ENCODE peak calls at places on chromosome 1, in ten cellular contexts. W, Y, C, T, M, F, I, L, U and A are unnamed samples.

GRCh38 chr1:9440261-9440660 is 99.0 kb upstream of the SLC25A33 start:
- DNase-seq in W (no peak), Y (no peak), C (no peak), T (no peak), M (no peak), F (no peak), I (no peak), L (no peak), U (no peak), A (no peak)

GRCh38 chr1:28236656-28237331 is 870 bp downstream of the ATP5IF1 start:
- DNase-seq in W (no peak), Y (no peak), C (no peak), T (no peak), M (no peak), F (no peak), I (no peak), L (no peak), U (peak), A (no peak)

GRCh38 chr1:154714638-154715037 is 106.7 kb upstream of the ADAR start:
- DNase-seq in W (no peak), Y (no peak), C (no peak), T (peak), M (no peak), F (peak), I (peak), L (peak), U (peak), A (peak)

GRCh38 chr1:3483801-3484444 is 29.5 kb downstream of the ARHGEF16 start:
- DNase-seq in W (no peak), Y (no peak), C (no peak), T (no peak), M (no peak), F (peak), I (no peak), L (peak), U (peak), A (peak)

GRCh38 chr1:83017701-83018100 is 981.2 kb downstream of the TTLL7 start:
- DNase-seq in W (no peak), Y (no peak), C (no peak), T (no peak), M (no peak), F (no peak), I (no peak), L (no peak), U (no peak), A (no peak)

GRCh38 chr1:150110066-150110465 is 39.6 kb upstream of the PLEKHO1 start:
- DNase-seq in W (no peak), Y (no peak), C (no peak), T (no peak), M (no peak), F (no peak), I (no peak), L (no peak), U (no peak), A (no peak)

GRCh38 chr1:181676269-181676668 is 193.0 kb downstream of the CACNA1E start:
- DNase-seq in W (no peak), Y (no peak), C (no peak), T (peak), M (no peak), F (peak), I (peak), L (peak), U (peak), A (no peak)

GRCh38 chr1:8632092-8632491 is 185.3 kb downstream of the RERE start:
- DNase-seq in W (no peak), Y (no peak), C (no peak), T (no peak), M (no peak), F (no peak), I (no peak), L (no peak), U (no peak), A (no peak)

GRCh38 chr1:79982218-79982617 is 975.7 kb upstream of the ADGRL4 start:
- DNase-seq in W (no peak), Y (no peak), C (no peak), T (peak), M (peak), F (no peak), I (peak), L (no peak), U (no peak), A (peak)

GRCh38 chr1:84691139-84691783 is 1.0 kb upstream of the SSX2IP start:
- DNase-seq in W (no peak), Y (no peak), C (no peak), T (peak), M (no peak), F (peak), I (no peak), L (no peak), U (no peak), A (no peak)

GRCh38 chr1:56452027-56453011 is 127.0 kb downstream of the PLPP3 start:
- DNase-seq in W (no peak), Y (no peak), C (no peak), T (no peak), M (no peak), F (no peak), I (no peak), L (no peak), U (no peak), A (peak)

GRCh38 chr1:165580931-165581871 is 37.4 kb downstream of the LRRC52 start:
- DNase-seq in W (peak), Y (no peak), C (no peak), T (peak), M (no peak), F (peak), I (peak), L (no peak), U (peak), A (peak)

GRCh38 chr1:17207046-17207445 is 2.1 kb downstream of the PADI1 start:
- DNase-seq in W (no peak), Y (no peak), C (no peak), T (no peak), M (no peak), F (no peak), I (no peak), L (peak), U (peak), A (no peak)

GRCh38 chr1:28526886-28527285 is 21.0 kb downstream of the RCC1 start:
- DNase-seq in W (no peak), Y (no peak), C (no peak), T (peak), M (no peak), F (peak), I (no peak), L (no peak), U (peak), A (no peak)

GRCh38 chr1:214155987-214156567 is 124.9 kb upstream of the SMYD2 start:
- DNase-seq in W (no peak), Y (no peak), C (no peak), T (no peak), M (no peak), F (no peak), I (no peak), L (no peak), U (no peak), A (no peak)

GRCh38 chr1:172971241-172971640 is 79.5 kb downstream of the TNFSF18 start:
- DNase-seq in W (peak), Y (no peak), C (no peak), T (no peak), M (no peak), F (no peak), I (no peak), L (no peak), U (peak), A (no peak)

GRCh38 chr1:180397190-180397589 is 105.2 kb downstream of the ACBD6 start:
- DNase-seq in W (no peak), Y (no peak), C (no peak), T (no peak), M (no peak), F (no peak), I (no peak), L (no peak), U (no peak), A (no peak)

GRCh38 chr1:41835488-41835887 is 83.2 kb downstream of the HIVEP3 start:
- DNase-seq in W (no peak), Y (no peak), C (no peak), T (no peak), M (no peak), F (no peak), I (peak), L (no peak), U (no peak), A (no peak)

GRCh38 chr1:87953732-87954344 is 625.2 kb downstream of the LMO4 start:
- DNase-seq in W (no peak), Y (no peak), C (peak), T (peak), M (peak), F (peak), I (peak), L (peak), U (peak), A (peak)

GRCh38 chr1:231724876-231725647 is 98.5 kb downstream of the DISC1 start:
- DNase-seq in W (no peak), Y (no peak), C (no peak), T (peak), M (no peak), F (peak), I (peak), L (no peak), U (peak), A (peak)

GRCh38 chr1:248699099-248699498 is 3.5 kb downstream of the OR14I1 start:
- DNase-seq in W (no peak), Y (no peak), C (no peak), T (no peak), M (no peak), F (no peak), I (no peak), L (no peak), U (no peak), A (no peak)

GRCh38 chr1:209723761-209724693 is 19.4 kb downstream of the HSD11B1 start:
- DNase-seq in W (no peak), Y (no peak), C (no peak), T (no peak), M (no peak), F (no peak), I (no peak), L (no peak), U (no peak), A (no peak)

GRCh38 chr1:38028671-38029070 is 16.1 kb downstream of the UTP11 start:
- DNase-seq in W (no peak), Y (no peak), C (no peak), T (no peak), M (no peak), F (no peak), I (no peak), L (no peak), U (no peak), A (no peak)

GRCh38 chr1:115714572-115715141 is 53.9 kb downstream of the CASQ2 start:
- DNase-seq in W (peak), Y (no peak), C (no peak), T (no peak), M (no peak), F (no peak), I (no peak), L (no peak), U (peak), A (no peak)

GRCh38 chr1:8702121-8702520 is 115.3 kb downstream of the RERE start:
- DNase-seq in W (peak), Y (no peak), C (no peak), T (no peak), M (no peak), F (peak), I (no peak), L (peak), U (peak), A (no peak)

GRCh38 chr1:198889102-198889501 is 250.3 kb downstream of the PTPRC start:
- DNase-seq in W (no peak), Y (no peak), C (no peak), T (no peak), M (no peak), F (no peak), I (no peak), L (no peak), U (no peak), A (no peak)

GRCh38 chr1:50921029-50921428 is 39.0 kb downstream of the FAF1 start:
- DNase-seq in W (no peak), Y (no peak), C (no peak), T (no peak), M (no peak), F (no peak), I (no peak), L (no peak), U (no peak), A (no peak)

GRCh38 chr1:99969260-99969728 is 502 bp upstream of the SLC35A3 start:
- DNase-seq in W (no peak), Y (no peak), C (no peak), T (no peak), M (no peak), F (no peak), I (no peak), L (no peak), U (no peak), A (no peak)

GRCh38 chr1:59985901-59986735 is 59.5 kb upstream of the CYP2J2 start:
- DNase-seq in W (no peak), Y (no peak), C (no peak), T (peak), M (no peak), F (no peak), I (no peak), L (no peak), U (no peak), A (peak)

GRCh38 chr1:163922743-163923186 is 601.0 kb downstream of the NUF2 start:
- DNase-seq in W (no peak), Y (no peak), C (no peak), T (no peak), M (no peak), F (no peak), I (no peak), L (no peak), U (no peak), A (no peak)

GRCh38 chr1:115098979-115099692 is 9.8 kb upstream of the TSPAN2 start:
- DNase-seq in W (peak), Y (peak), C (peak), T (peak), M (no peak), F (no peak), I (peak), L (peak), U (peak), A (peak)

GRCh38 chr1:151371744-151372410 is 628 bp downstream of the SELENBP1 start:
- DNase-seq in W (no peak), Y (no peak), C (no peak), T (peak), M (no peak), F (no peak), I (peak), L (no peak), U (peak), A (peak)

GRCh38 chr1:115184951-115185331 is 95.6 kb upstream of the TSPAN2 start:
- DNase-seq in W (no peak), Y (no peak), C (no peak), T (peak), M (peak), F (peak), I (peak), L (peak), U (peak), A (peak)

GRCh38 chr1:106678661-106679060 is 377.8 kb upstream of the PRMT6 start:
- DNase-seq in W (no peak), Y (no peak), C (no peak), T (no peak), M (no peak), F (no peak), I (no peak), L (no peak), U (no peak), A (peak)

GRCh38 chr1:36464605-36465393 is 615 bp upstream of the MRPS15 start:
- DNase-seq in W (no peak), Y (no peak), C (no peak), T (no peak), M (no peak), F (no peak), I (peak), L (no peak), U (peak), A (no peak)

GRCh38 chr1:46057781-46058180 is 74.6 kb downstream of the PIK3R3 start:
- DNase-seq in W (no peak), Y (no peak), C (no peak), T (no peak), M (no peak), F (no peak), I (no peak), L (no peak), U (no peak), A (no peak)

GRCh38 chr1:84888753-84889152 is 4.3 kb downstream of the LPAR3 start:
- DNase-seq in W (peak), Y (no peak), C (no peak), T (no peak), M (no peak), F (no peak), I (no peak), L (no peak), U (peak), A (no peak)